ENCODE peak calls at places on chromosomes 3 and 15, in ten cellular contexts. H, F, N, A, M, T, R, X, W and I are unnamed samples.

GRCh38 chr3:109113361-109113760 is 4.6 kb downstream of the MORC1 start:
- DNase-seq in H (no peak), F (no peak), N (no peak), A (no peak), M (no peak), T (no peak), R (no peak), X (no peak), W (no peak), I (no peak)

GRCh38 chr3:59812778-59813558 is 763.1 kb upstream of the CFAP20DC start:
- DNase-seq in H (no peak), F (no peak), N (no peak), A (no peak), M (peak; percentile 63), T (no peak), R (no peak), X (no peak), W (no peak), I (no peak)

GRCh38 chr15:50109086-50109987 is 9.7 kb downstream of the ATP8B4 start:
- DNase-seq in H (no peak), F (no peak), N (no peak), A (no peak), M (peak; percentile 53), T (no peak), R (peak; percentile 29), X (no peak), W (no peak), I (no peak)

GRCh38 chr15:42156266-42156922 is at the start of gene PLA2G4F:
- DNase-seq in H (peak; percentile 75), F (no peak), N (no peak), A (peak; percentile 79), M (no peak), T (no peak), R (no peak), X (peak; percentile 51), W (peak; percentile 82), I (peak; percentile 85)

GRCh38 chr3:165640031-165640430 is 197.2 kb downstream of the BCHE start:
- DNase-seq in H (no peak), F (no peak), N (no peak), A (no peak), M (no peak), T (no peak), R (no peak), X (no peak), W (no peak), I (no peak)

GRCh38 chr3:170953736-170954135 is 45.3 kb upstream of the EIF5A2 start:
- DNase-seq in H (no peak), F (no peak), N (no peak), A (no peak), M (no peak), T (no peak), R (no peak), X (no peak), W (no peak), I (no peak)

GRCh38 chr3:187714404-187714979 is 12.1 kb upstream of the RTP2 start:
- DNase-seq in H (peak; percentile 84), F (peak; percentile 60), N (no peak), A (no peak), M (peak; percentile 41), T (peak; percentile 68), R (peak; percentile 88), X (peak; percentile 80), W (peak; percentile 85), I (no peak)

GRCh38 chr3:119859728-119860127 is 77.8 kb downstream of the NR1I2 start:
- DNase-seq in H (no peak), F (no peak), N (no peak), A (no peak), M (no peak), T (no peak), R (no peak), X (no peak), W (no peak), I (no peak)

GRCh38 chr3:107028086-107028485 is 349.2 kb upstream of the CCDC54 start:
- DNase-seq in H (no peak), F (no peak), N (no peak), A (no peak), M (no peak), T (no peak), R (no peak), X (no peak), W (no peak), I (no peak)

GRCh38 chr15:83845230-83845629 is 191.3 kb downstream of the ADAMTSL3 start:
- DNase-seq in H (no peak), F (no peak), N (no peak), A (no peak), M (peak; percentile 83), T (no peak), R (no peak), X (no peak), W (no peak), I (no peak)

GRCh38 chr3:141796436-141797166 is 33.4 kb downstream of the GRK7 start:
- DNase-seq in H (no peak), F (no peak), N (peak; percentile 83), A (no peak), M (peak; percentile 81), T (no peak), R (peak; percentile 20), X (no peak), W (peak; percentile 47), I (peak; percentile 46)

GRCh38 chr15:39549912-39550311 is 31.0 kb upstream of the THBS1 start:
- DNase-seq in H (no peak), F (no peak), N (no peak), A (peak; percentile 49), M (no peak), T (no peak), R (no peak), X (no peak), W (no peak), I (no peak)

GRCh38 chr15:94749848-94750617 is 518.7 kb downstream of the MCTP2 start:
- DNase-seq in H (no peak), F (no peak), N (no peak), A (no peak), M (peak; percentile 8), T (no peak), R (peak; percentile 14), X (no peak), W (peak; percentile 3), I (no peak)

GRCh38 chr3:174466471-174467054 is 392.6 kb upstream of the NAALADL2 start:
- DNase-seq in H (no peak), F (no peak), N (no peak), A (no peak), M (no peak), T (no peak), R (no peak), X (no peak), W (no peak), I (no peak)

GRCh38 chr15:94747510-94747909 is 516.1 kb downstream of the MCTP2 start:
- DNase-seq in H (no peak), F (no peak), N (no peak), A (no peak), M (no peak), T (no peak), R (no peak), X (no peak), W (no peak), I (no peak)

DNA sequence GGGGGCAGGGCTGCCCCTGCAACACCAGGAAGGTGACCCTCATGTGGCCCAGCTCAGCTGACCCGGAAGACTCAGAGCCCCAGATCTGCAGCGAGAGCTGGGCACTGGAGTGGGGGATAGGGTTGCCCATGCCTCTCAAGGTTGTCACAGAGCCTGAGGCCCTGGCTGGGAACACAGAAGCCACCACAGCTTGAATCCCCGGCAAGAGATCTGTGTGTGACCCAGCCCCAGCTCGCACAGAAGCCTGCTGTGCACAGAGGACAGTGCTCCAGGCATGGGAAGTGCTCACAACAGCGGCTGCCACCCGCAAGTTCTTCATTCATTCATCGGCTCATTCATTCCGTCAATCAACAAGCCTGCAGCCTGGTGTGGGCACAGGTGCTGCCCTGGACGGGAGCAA is 36.4 kb downstream of the DNAJB8 start:
- DNase-seq in H (no peak), F (no peak), N (no peak), A (no peak), M (no peak), T (no peak), R (no peak), X (no peak), W (no peak), I (peak; percentile 52)
- H3K4me1 ChIP-seq in H (peaks cover 17% of the 10 kb centered on the region), F (peaks cover 3% of the 10 kb centered on the region), N (peaks cover 9% of the 10 kb centered on the region), A (peaks cover 9% of the 10 kb centered on the region), M (no peaks in the 10 kb centered on the region), T (peaks cover 69% of the 10 kb centered on the region), R (peaks cover 7% of the 10 kb centered on the region), X (peaks cover 27% of the 10 kb centered on the region), W (peaks cover 38% of the 10 kb centered on the region), I (peaks cover 21% of the 10 kb centered on the region)

GRCh38 chr3:35707904-35708303 is 68.6 kb downstream of the ARPP21 start:
- DNase-seq in H (no peak), F (no peak), N (no peak), A (no peak), M (peak; percentile 57), T (no peak), R (no peak), X (no peak), W (no peak), I (no peak)

GRCh38 chr3:35709691-35710090 is 70.4 kb downstream of the ARPP21 start:
- DNase-seq in H (no peak), F (no peak), N (no peak), A (no peak), M (no peak), T (no peak), R (no peak), X (no peak), W (no peak), I (no peak)

GRCh38 chr3:35708394-35708793 is 69.1 kb downstream of the ARPP21 start:
- DNase-seq in H (no peak), F (no peak), N (no peak), A (no peak), M (no peak), T (no peak), R (no peak), X (no peak), W (no peak), I (no peak)

GRCh38 chr3:35710554-35710953 is 71.2 kb downstream of the ARPP21 start:
- DNase-seq in H (no peak), F (no peak), N (no peak), A (no peak), M (no peak), T (no peak), R (no peak), X (no peak), W (no peak), I (no peak)
- H3K9me3 ChIP-seq in H (no peaks in the 10 kb centered on the region), F (no peaks in the 10 kb centered on the region), N (no peaks in the 10 kb centered on the region), A (no peaks in the 10 kb centered on the region), M (no peaks in the 10 kb centered on the region), T (no peaks in the 10 kb centered on the region), R (no peaks in the 10 kb centered on the region), X (no peaks in the 10 kb centered on the region), W (no peaks in the 10 kb centered on the region), I (no peaks in the 10 kb centered on the region)

GRCh38 chr3:172139528-172140276 is 100.3 kb downstream of the FNDC3B start:
- DNase-seq in H (no peak), F (no peak), N (no peak), A (no peak), M (no peak), T (no peak), R (no peak), X (no peak), W (no peak), I (no peak)
- H3K4me1 ChIP-seq in H (peaks cover 80% of the 10 kb centered on the region), F (peaks cover 23% of the 10 kb centered on the region), N (peaks cover 58% of the 10 kb centered on the region), A (peaks cover 77% of the 10 kb centered on the region), M (peaks cover 74% of the 10 kb centered on the region), T (peaks cover 19% of the 10 kb centered on the region), R (peaks cover 50% of the 10 kb centered on the region), X (peaks cover 78% of the 10 kb centered on the region), W (peaks cover 79% of the 10 kb centered on the region), I (peaks cover 67% of the 10 kb centered on the region)

DNA sequence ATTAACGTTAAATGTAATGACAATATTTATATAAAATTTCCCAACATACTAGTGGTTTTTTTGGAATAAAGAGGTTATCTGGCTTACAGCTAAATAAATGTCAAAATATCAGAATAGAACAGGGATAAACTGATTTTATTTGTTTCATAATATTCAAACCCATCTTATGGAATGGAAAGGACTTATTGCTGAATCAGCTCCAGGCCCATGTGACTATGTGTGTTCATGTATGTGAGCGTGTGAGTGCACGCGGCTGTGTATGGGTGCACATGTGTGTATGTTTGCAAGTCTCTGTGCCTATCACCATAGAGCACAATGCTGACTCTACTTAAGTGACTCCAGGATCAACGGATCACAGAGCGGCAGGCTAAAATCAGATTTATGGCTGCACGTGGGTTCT is 392.3 kb upstream of the GRM7 start:
- DNase-seq in H (no peak), F (no peak), N (no peak), A (no peak), M (no peak), T (no peak), R (no peak), X (no peak), W (no peak), I (peak; percentile 11)
- H3K9me3 ChIP-seq in H (no peaks in the 10 kb centered on the region), F (no peaks in the 10 kb centered on the region), N (no peaks in the 10 kb centered on the region), A (no peaks in the 10 kb centered on the region), M (no peaks in the 10 kb centered on the region), T (no peaks in the 10 kb centered on the region), R (no peaks in the 10 kb centered on the region), X (no peaks in the 10 kb centered on the region), W (no peaks in the 10 kb centered on the region), I (no peaks in the 10 kb centered on the region)